ENCODE peak calls at places on chromosomes 2 and 18, in nine cellular contexts. W is H7; O is CD4-positive, CD25-positive, alpha-beta regulatory T cell; Z is Panc1; P is astrocyte of the spinal cord; L is GM12865; M is CD8-positive, alpha-beta T cell; J is dorsolateral prefrontal cortex; D is A673. E is an unnamed sample.

GRCh38 chr2:67877281-67877680 is 185.5 kb downstream of the C1D start:
- DNase-seq in W (peak), O (no peak), Z (no peak), P (no peak), L (no peak), M (no peak), J (no peak), D (no peak), E (no peak)

GRCh38 chr18:77650799-77651385 is 401.2 kb downstream of the GALR1 start:
- DNase-seq in W (peak), O (peak), Z (peak), P (peak), L (peak), M (no peak), J (peak), D (peak), E (no peak)

GRCh38 chr2:239310401-239311061 is 90.3 kb downstream of the HDAC4 start:
- DNase-seq in W (no peak), O (no peak), Z (no peak), P (no peak), L (no peak), M (no peak), J (no peak), D (no peak), E (no peak)

GRCh38 chr18:77622009-77622692 is 372.5 kb downstream of the GALR1 start:
- DNase-seq in W (no peak), O (peak), Z (no peak), P (no peak), L (peak), M (no peak), J (no peak), D (no peak), E (no peak)

GRCh38 chr2:174339971-174340399 is 5.2 kb downstream of the SP9 start:
- DNase-seq in W (no peak), O (no peak), Z (no peak), P (no peak), L (no peak), M (no peak), J (no peak), D (no peak), E (no peak)

GRCh38 chr2:98013407-98014042 is 17.8 kb upstream of the TMEM131 start:
- DNase-seq in W (no peak), O (no peak), Z (no peak), P (peak), L (peak), M (no peak), J (no peak), D (no peak), E (no peak)

GRCh38 chr2:212979799-212980198 is 171.6 kb downstream of the IKZF2 start:
- DNase-seq in W (no peak), O (no peak), Z (no peak), P (no peak), L (no peak), M (no peak), J (no peak), D (no peak), E (no peak)

GRCh38 chr2:237254369-237254861 is 159.5 kb downstream of the COL6A3 start:
- DNase-seq in W (no peak), O (no peak), Z (no peak), P (peak), L (no peak), M (no peak), J (no peak), D (no peak), E (no peak)

GRCh38 chr2:218036371-218036770 is 32.7 kb upstream of the RUFY4 start:
- DNase-seq in W (no peak), O (no peak), Z (no peak), P (no peak), L (peak), M (no peak), J (no peak), D (no peak), E (no peak)

GRCh38 chr2:69253893-69254292 is 133.1 kb downstream of the GFPT1 start:
- DNase-seq in W (no peak), O (no peak), Z (peak), P (peak), L (no peak), M (no peak), J (no peak), D (peak), E (peak)

GRCh38 chr18:37980556-37980955 is 415.0 kb upstream of the CELF4 start:
- DNase-seq in W (no peak), O (no peak), Z (no peak), P (no peak), L (no peak), M (no peak), J (no peak), D (no peak), E (no peak)

GRCh38 chr18:46555724-46556123 is 101.3 kb downstream of the LOXHD1 start:
- DNase-seq in W (peak), O (no peak), Z (no peak), P (no peak), L (peak), M (no peak), J (peak), D (peak), E (no peak)

GRCh38 chr18:61475931-61476330 is 142.7 kb downstream of the CDH20 start:
- DNase-seq in W (no peak), O (no peak), Z (no peak), P (no peak), L (no peak), M (no peak), J (no peak), D (no peak), E (no peak)

GRCh38 chr2:66929632-66930385 is 467.3 kb upstream of the ETAA1 start:
- DNase-seq in W (no peak), O (no peak), Z (no peak), P (peak), L (no peak), M (no peak), J (no peak), D (peak), E (peak)

GRCh38 chr2:233966388-233966787 is 49.2 kb downstream of the TRPM8 start:
- DNase-seq in W (no peak), O (no peak), Z (no peak), P (no peak), L (peak), M (no peak), J (peak), D (no peak), E (no peak)

GRCh38 chr2:102436284-102436683 is 13.3 kb downstream of the IL18RAP start:
- DNase-seq in W (no peak), O (no peak), Z (no peak), P (peak), L (peak), M (no peak), J (no peak), D (no peak), E (no peak)

GRCh38 chr2:109330056-109330455 is 201.1 kb downstream of the SH3RF3 start:
- DNase-seq in W (no peak), O (no peak), Z (no peak), P (peak), L (no peak), M (no peak), J (no peak), D (no peak), E (no peak)

GRCh38 chr2:126793885-126794613 is 104.6 kb upstream of the TEX51 start:
- DNase-seq in W (peak), O (no peak), Z (no peak), P (no peak), L (no peak), M (no peak), J (no peak), D (no peak), E (no peak)

GRCh38 chr18:22385718-22386117 is 32.0 kb downstream of the CTAGE1 start:
- DNase-seq in W (no peak), O (no peak), Z (no peak), P (peak), L (no peak), M (no peak), J (no peak), D (peak), E (peak)

GRCh38 chr18:56423626-56424025 is 214.8 kb downstream of the TXNL1 start:
- DNase-seq in W (no peak), O (no peak), Z (no peak), P (no peak), L (no peak), M (no peak), J (no peak), D (no peak), E (no peak)

GRCh38 chr18:34707670-34708069 is 2.4 kb upstream of the DTNA start:
- DNase-seq in W (no peak), O (no peak), Z (peak), P (peak), L (no peak), M (no peak), J (no peak), D (peak), E (peak)

GRCh38 chr18:68462148-68462547 is 252.8 kb downstream of the TMX3 start:
- DNase-seq in W (no peak), O (no peak), Z (no peak), P (no peak), L (no peak), M (no peak), J (no peak), D (no peak), E (no peak)

GRCh38 chr2:238743243-238744068 is 104.4 kb upstream of the TWIST2 start:
- DNase-seq in W (no peak), O (no peak), Z (no peak), P (no peak), L (no peak), M (no peak), J (no peak), D (no peak), E (no peak)

GRCh38 chr18:54358495-54358793 is 738 bp downstream of the C18orf54 start:
- DNase-seq in W (no peak), O (no peak), Z (no peak), P (peak), L (no peak), M (no peak), J (peak), D (no peak), E (no peak)

GRCh38 chr2:207101984-207102383 is 63.8 kb downstream of the KLF7 start:
- DNase-seq in W (no peak), O (no peak), Z (no peak), P (no peak), L (no peak), M (no peak), J (no peak), D (no peak), E (no peak)

GRCh38 chr2:74876081-74876886 is 42.4 kb downstream of the HK2 start:
- DNase-seq in W (peak), O (peak), Z (no peak), P (peak), L (peak), M (no peak), J (peak), D (peak), E (no peak)

GRCh38 chr2:22821458-22821857 is 563.5 kb upstream of the KLHL29 start:
- DNase-seq in W (no peak), O (no peak), Z (no peak), P (no peak), L (no peak), M (no peak), J (no peak), D (no peak), E (no peak)

GRCh38 chr2:148876190-148876588 is 1.2 kb downstream of the KIF5C start:
- DNase-seq in W (peak), O (no peak), Z (no peak), P (no peak), L (peak), M (no peak), J (no peak), D (no peak), E (no peak)

GRCh38 chr2:70717431-70718038 is 50.5 kb downstream of the ADD2 start:
- DNase-seq in W (no peak), O (no peak), Z (no peak), P (no peak), L (no peak), M (no peak), J (no peak), D (no peak), E (no peak)

GRCh38 chr2:20664431-20665260 is 2.3 kb upstream of the GDF7 start:
- DNase-seq in W (peak), O (no peak), Z (no peak), P (no peak), L (no peak), M (no peak), J (no peak), D (no peak), E (no peak)

GRCh38 chr2:20666364-20667150 is at the start of gene GDF7:
- DNase-seq in W (peak), O (no peak), Z (no peak), P (no peak), L (no peak), M (peak), J (no peak), D (no peak), E (no peak)

GRCh38 chr2:20666114-20666363 is 905 bp upstream of the GDF7 start:
- DNase-seq in W (peak), O (no peak), Z (no peak), P (no peak), L (no peak), M (no peak), J (no peak), D (no peak), E (no peak)

GRCh38 chr2:20664071-20664390 is 2.9 kb upstream of the GDF7 start:
- DNase-seq in W (peak), O (no peak), Z (no peak), P (no peak), L (no peak), M (no peak), J (no peak), D (no peak), E (no peak)

DNA sequence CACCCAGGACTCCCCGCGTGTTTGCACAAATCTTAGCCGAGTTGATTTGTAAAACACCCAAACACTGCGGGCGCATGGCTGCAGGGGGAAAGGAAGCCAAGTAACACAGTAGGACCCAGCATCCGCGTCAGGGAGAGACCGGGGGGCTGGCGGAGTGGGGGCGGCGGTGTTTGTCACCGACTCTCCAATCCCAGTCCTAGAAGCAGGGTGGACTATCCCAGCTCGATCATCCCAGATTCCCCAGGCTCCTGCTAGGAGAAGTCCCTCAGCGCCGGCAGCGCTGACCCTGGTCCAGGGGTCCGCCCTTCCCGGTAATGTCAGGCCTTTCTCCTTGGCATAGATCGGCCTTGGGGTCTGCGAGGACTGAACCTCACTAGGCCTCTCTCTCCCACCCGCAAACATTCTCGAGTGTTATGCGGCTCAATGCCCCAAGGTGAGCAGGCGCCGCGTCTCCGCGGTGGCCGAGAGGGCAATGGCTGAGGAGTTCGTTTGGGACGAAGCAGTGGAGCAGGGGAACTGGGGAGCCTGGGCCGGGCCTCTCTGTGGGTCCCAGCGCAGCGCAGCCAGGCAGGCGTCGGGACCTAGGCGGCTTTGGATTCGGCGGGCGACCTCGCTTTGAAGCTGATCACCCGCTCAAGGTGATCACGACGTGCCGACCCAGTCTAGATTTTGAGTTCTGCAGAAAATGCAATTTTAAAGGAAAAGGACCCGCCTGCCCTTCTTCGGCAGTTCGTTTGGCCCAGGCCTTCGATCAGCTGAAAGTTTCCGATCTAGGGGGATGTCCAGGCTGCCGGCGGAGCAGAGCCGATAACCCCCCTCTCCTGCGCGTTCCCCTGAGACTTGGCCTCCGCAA is 1.5 kb upstream of the GDF7 start:
- DNase-seq in W (peak), O (no peak), Z (no peak), P (no peak), L (no peak), M (no peak), J (no peak), D (no peak), E (no peak)
- H3K4me3 ChIP-seq in W (peak), O (no peak), Z (peak), P (no peak), L (no peak), M (peak), J (peak), D (no peak), E (no peak)

GRCh38 chr2:203871371-203871983 is 3.9 kb downstream of the CTLA4 start:
- DNase-seq in W (no peak), O (peak), Z (no peak), P (no peak), L (peak), M (no peak), J (no peak), D (no peak), E (no peak)

GRCh38 chr2:203870942-203871341 is 3.4 kb downstream of the CTLA4 start:
- DNase-seq in W (no peak), O (no peak), Z (no peak), P (no peak), L (no peak), M (no peak), J (no peak), D (no peak), E (no peak)

GRCh38 chr2:203869207-203869606 is 1.6 kb downstream of the CTLA4 start:
- DNase-seq in W (no peak), O (peak), Z (no peak), P (no peak), L (no peak), M (no peak), J (no peak), D (no peak), E (no peak)

GRCh38 chr2:203869610-203870042 is 2.1 kb downstream of the CTLA4 start:
- DNase-seq in W (no peak), O (peak), Z (no peak), P (no peak), L (no peak), M (peak), J (no peak), D (no peak), E (no peak)

DNA sequence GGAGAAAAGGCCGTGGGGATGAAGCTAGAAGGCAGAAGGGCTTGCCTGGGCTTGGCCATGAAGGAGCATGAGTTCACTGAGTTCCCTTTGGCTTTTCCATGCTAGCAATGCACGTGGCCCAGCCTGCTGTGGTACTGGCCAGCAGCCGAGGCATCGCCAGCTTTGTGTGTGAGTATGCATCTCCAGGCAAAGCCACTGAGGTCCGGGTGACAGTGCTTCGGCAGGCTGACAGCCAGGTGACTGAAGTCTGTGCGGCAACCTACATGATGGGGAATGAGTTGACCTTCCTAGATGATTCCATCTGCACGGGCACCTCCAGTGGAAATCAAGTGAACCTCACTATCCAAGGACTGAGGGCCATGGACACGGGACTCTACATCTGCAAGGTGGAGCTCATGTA is 2.9 kb downstream of the CTLA4 start:
- DNase-seq in W (no peak), O (no peak), Z (no peak), P (no peak), L (no peak), M (no peak), J (no peak), D (no peak), E (no peak)
- H3K4me3 ChIP-seq in W (no peak), O (peak), Z (no peak), P (no peak), L (no peak), M (no peak), J (no peak), D (no peak), E (no peak)

GRCh38 chr18:58915006-58915799 is 50.5 kb downstream of the ZNF532 start:
- DNase-seq in W (no peak), O (no peak), Z (no peak), P (peak), L (no peak), M (no peak), J (no peak), D (no peak), E (no peak)

GRCh38 chr18:58909521-58909920 is 44.8 kb downstream of the ZNF532 start:
- DNase-seq in W (no peak), O (no peak), Z (no peak), P (no peak), L (no peak), M (no peak), J (no peak), D (no peak), E (no peak)

GRCh38 chr18:58911766-58912165 is 47.1 kb downstream of the ZNF532 start:
- DNase-seq in W (peak), O (no peak), Z (no peak), P (peak), L (peak), M (no peak), J (no peak), D (no peak), E (no peak)

GRCh38 chr18:58908006-58908405 is 43.3 kb downstream of the ZNF532 start:
- DNase-seq in W (no peak), O (no peak), Z (no peak), P (no peak), L (no peak), M (no peak), J (no peak), D (no peak), E (no peak)

DNA sequence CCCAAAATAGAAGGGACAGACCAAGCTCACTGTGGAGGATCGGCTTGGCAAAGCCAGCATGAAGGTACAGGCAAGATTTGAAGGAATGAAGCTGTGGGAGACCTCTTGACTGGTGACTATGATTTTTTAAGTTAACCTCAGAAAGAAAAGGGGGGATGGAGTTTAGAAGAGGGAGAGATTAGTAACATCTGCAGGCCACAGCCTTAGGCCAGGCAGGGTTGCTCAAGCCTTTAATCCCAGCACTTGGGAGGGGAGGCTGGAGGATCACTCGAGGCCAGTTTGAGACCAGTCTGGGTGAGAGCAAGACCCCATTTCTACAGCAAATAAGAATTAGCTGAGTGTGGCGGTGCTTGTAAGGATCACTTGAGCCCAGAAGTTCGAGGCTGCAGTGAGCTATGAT is 46.6 kb downstream of the ZNF532 start:
- DNase-seq in W (no peak), O (no peak), Z (no peak), P (no peak), L (no peak), M (no peak), J (no peak), D (no peak), E (no peak)
- H3K4me3 ChIP-seq in W (no peak), O (no peak), Z (no peak), P (no peak), L (no peak), M (no peak), J (no peak), D (no peak), E (no peak)

DNA sequence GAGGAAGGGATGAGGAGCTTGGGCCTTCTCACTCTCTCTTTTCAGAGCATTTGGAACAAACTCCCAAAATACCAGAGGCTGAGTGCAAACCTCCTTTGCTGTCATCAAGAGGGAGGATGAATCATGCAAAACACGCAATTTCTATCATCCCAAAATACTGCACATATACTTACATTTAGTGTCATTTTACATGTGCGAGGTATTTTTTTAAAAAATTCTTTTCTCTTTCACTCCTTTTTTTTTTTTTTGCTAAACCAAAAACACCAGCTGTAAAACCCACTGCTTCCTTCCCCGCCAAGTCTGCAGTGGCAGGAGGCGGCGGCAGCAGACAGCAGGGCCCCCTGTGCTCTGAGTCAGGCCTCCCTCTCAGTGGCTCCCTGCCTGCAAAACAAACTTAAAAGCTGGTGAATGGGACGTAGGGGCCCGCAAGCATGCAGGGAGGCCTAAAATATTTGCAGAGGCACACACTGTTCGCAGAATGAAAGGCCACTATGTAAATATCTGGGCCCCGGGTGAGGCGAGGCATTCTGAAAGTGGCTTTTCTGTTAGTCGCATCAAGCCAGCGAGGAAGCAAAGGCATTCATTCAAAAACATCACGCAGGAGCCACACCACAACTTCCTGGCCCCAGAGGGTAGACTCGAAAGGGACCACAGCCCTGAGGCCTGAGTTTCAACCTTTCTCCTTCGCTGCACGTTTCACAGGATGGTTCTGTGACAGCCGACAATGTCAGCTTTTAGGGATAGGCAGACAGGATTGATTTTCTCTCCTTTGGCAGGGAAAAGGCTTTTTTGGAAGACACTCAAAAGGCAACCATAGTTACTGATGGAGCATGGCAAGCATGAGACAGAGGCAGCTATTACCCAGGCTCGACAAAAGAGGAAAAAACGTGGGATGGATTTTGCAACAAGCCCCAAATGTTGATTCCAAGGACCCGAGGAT is 73.4 kb downstream of the ACTR2 start:
- DNase-seq in W (peak), O (peak), Z (peak), P (peak), L (peak), M (peak), J (peak), D (peak), E (no peak)
- H3K4me3 ChIP-seq in W (no peak), O (peak), Z (no peak), P (no peak), L (peak), M (peak), J (peak), D (no peak), E (no peak)